ENCODE peak calls at places on chromosomes 6 and 20, in seven cellular contexts. M, I, B, K, Q, T and V are unnamed samples.

GRCh38 chr20:45506927-45507820 is 8.2 kb downstream of the SPINT3 start:
- DNase-seq in B (no peak), T (no peak), Q (no peak), M (no peak), I (no peak), K (no peak), V (no peak)

GRCh38 chr6:24205020-24205492 is 79.0 kb downstream of the NRSN1 start:
- DNase-seq in Q (peak; percentile 68), T (peak; percentile 54), K (no peak), B (peak; percentile 28), M (no peak), I (peak; percentile 55), V (peak; percentile 0)

GRCh38 chr6:30685157-30685976 is 1.1 kb downstream of the PPP1R18 start:
- DNase-seq in T (no peak), I (peak; percentile 34), K (no peak), B (no peak), M (no peak), Q (peak; percentile 48), V (no peak)

GRCh38 chr6:41706876-41707564 is 28.4 kb downstream of the TFEB start:
- DNase-seq in T (peak; percentile 58), B (no peak), M (no peak), K (no peak), Q (no peak), I (peak; percentile 72), V (no peak)

GRCh38 chr6:158642805-158643489 is 1.6 kb downstream of the DYNLT1 start:
- DNase-seq in Q (no peak), M (no peak), K (no peak), T (no peak), I (no peak), B (no peak), V (no peak)

GRCh38 chr6:70673601-70674000 is 5.9 kb downstream of the SMAP1 start:
- DNase-seq in B (no peak), T (no peak), M (no peak), I (peak; percentile 8), K (no peak), Q (peak; percentile 33), V (no peak)

GRCh38 chr6:21666200-21666671 is 72.7 kb downstream of the SOX4 start:
- DNase-seq in Q (peak; percentile 91), T (peak; percentile 32), M (no peak), B (no peak), K (no peak), I (no peak), V (no peak)

GRCh38 chr6:158283304-158284005 is 28.8 kb upstream of the TULP4 start:
- DNase-seq in B (no peak), Q (peak; percentile 54), K (no peak), I (peak; percentile 67), M (peak; percentile 34), T (no peak), V (no peak)

GRCh38 chr6:125906158-125906998 is 50.2 kb upstream of the HINT3 start:
- DNase-seq in K (no peak), Q (peak; percentile 89), I (peak; percentile 48), B (peak; percentile 23), M (peak; percentile 34), T (peak; percentile 45), V (no peak)

GRCh38 chr20:64006490-64006889 is 25.6 kb downstream of the PRPF6 start:
- DNase-seq in M (no peak), K (no peak), T (no peak), Q (no peak), B (no peak), I (no peak), V (no peak)

GRCh38 chr6:157718788-157719187 is 104.3 kb upstream of the SNX9 start:
- DNase-seq in T (no peak), K (no peak), M (no peak), Q (no peak), I (no peak), B (no peak), V (no peak)

GRCh38 chr6:38266921-38267354 is 372.8 kb downstream of the BTBD9 start:
- DNase-seq in B (no peak), I (no peak), T (no peak), M (no peak), K (no peak), Q (no peak), V (no peak)

GRCh38 chr20:45611054-45611453 is 18.5 kb upstream of the WFDC10A start:
- DNase-seq in T (no peak), B (peak; percentile 39), I (peak; percentile 16), M (no peak), K (no peak), Q (no peak), V (peak; percentile 13)

GRCh38 chr6:156060013-156060412 is 604.4 kb upstream of the NOX3 start:
- DNase-seq in T (no peak), K (no peak), I (no peak), M (peak; percentile 48), Q (no peak), B (no peak), V (no peak)

GRCh38 chr6:10861086-10861485 is 20.8 kb downstream of the GCM2 start:
- DNase-seq in K (no peak), I (no peak), Q (no peak), M (no peak), T (no peak), B (no peak), V (no peak)

GRCh38 chr20:24611360-24612140 is 142.1 kb downstream of the SYNDIG1 start:
- DNase-seq in K (no peak), B (no peak), M (no peak), Q (no peak), I (no peak), T (no peak), V (no peak)

GRCh38 chr6:25769983-25770382 is 15.4 kb downstream of the SLC17A4 start:
- DNase-seq in I (no peak), M (no peak), T (no peak), K (no peak), B (no peak), Q (no peak), V (no peak)

GRCh38 chr6:46175976-46176375 is 5.2 kb upstream of the ENPP5 start:
- DNase-seq in T (no peak), K (no peak), M (no peak), B (no peak), Q (no peak), I (no peak), V (no peak)

GRCh38 chr20:59194023-59194935 is 30.7 kb downstream of the ZNF831 start:
- DNase-seq in B (no peak), M (no peak), T (no peak), I (no peak), K (no peak), Q (no peak), V (no peak)

GRCh38 chr6:46526607-46527006 is 35.4 kb upstream of the RCAN2 start:
- DNase-seq in B (no peak), T (no peak), M (no peak), I (no peak), Q (peak; percentile 24), K (no peak), V (no peak)

GRCh38 chr6:166626177-166627038 is 643 bp downstream of the RPS6KA2 start:
- DNase-seq in Q (peak; percentile 80), K (no peak), I (peak; percentile 55), T (peak; percentile 77), M (peak; percentile 29), B (no peak), V (no peak)
- H3K4me3 ChIP-seq in Q (peak overlapping the region; percentile 91), K (peak overlapping the region; percentile 68), I (peak overlapping the region; percentile 95), T (peak overlapping the region; percentile 91), M (peak overlapping the region; percentile 80), B (peak overlapping the region; percentile 64), V (peak overlapping the region; percentile 85)

DNA sequence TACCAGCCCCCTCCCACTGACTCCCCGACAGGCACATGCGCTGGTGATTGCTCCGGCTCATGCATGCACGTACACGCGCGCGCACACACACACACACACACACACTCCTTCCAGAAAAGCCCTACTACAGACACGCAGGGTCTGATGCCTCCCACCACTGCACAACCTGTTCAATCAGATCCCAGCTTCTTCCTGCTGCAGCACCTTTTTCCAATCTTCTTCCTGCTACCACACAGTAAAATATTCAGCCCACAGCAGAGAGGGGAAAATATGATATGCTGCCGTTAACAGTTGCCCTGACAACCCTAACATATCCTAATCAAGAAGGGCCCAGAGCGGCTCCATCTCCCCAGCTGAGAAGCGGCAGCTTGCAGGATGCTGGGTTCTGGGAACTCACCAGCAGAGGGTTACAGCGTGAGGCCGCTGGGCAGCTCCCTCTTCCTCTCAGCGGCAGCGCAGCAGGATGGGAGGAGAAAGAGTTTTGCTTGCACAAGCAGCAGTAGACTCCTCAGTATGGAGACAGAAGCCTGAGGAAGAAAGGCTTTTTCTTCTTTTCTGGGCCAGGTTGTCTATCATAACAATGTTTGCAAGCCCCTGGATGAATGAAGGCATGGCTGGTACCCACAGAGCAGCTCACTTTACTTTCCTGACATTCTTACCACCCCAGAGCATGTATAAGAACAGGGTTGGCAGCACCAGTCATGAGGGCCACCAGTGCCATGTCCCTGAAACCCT is 23.9 kb downstream of the MAP7 start:
- DNase-seq in Q (peak; percentile 89), K (peak; percentile 34), B (no peak), I (peak; percentile 65), M (no peak), T (peak; percentile 63), V (peak; percentile 41)
- TF ChIP-seq CTCF in Q (peak; percentile 43), K (peak; percentile 60), B (no peak), I (peak; percentile 52), M (no peak), T (peak; percentile 28), V (peak; percentile 67)

GRCh38 chr20:48192109-48192508 is 406.8 kb upstream of the SULF2 start:
- DNase-seq in M (no peak), I (no peak), K (no peak), Q (no peak), T (no peak), B (no peak), V (no peak)
- H3K4me3 ChIP-seq in M (no peak overlapping the region), I (no peak overlapping the region), K (no peak overlapping the region), Q (no peak overlapping the region), T (no peak overlapping the region), B (no peak overlapping the region), V (no peak overlapping the region)

DNA sequence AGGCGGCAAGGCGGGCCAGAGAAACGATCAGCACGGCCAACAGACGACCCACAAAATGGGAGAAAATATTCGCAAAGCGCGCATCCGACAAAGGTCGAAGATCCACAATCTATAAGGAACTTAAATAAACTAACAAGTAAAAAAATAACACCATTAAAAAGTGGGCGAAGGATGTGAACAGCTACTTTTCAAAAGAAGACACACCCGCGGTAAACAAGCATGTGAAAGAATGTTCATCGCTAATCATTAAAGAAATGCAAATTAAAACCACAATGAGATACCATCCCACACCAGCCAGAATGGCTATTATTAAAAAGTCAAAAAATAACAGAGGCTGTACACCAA is 117.8 kb upstream of the SIRPA start:
- DNase-seq in K (no peak), Q (no peak), B (no peak), I (no peak), M (no peak), T (no peak), V (no peak)
- TF ChIP-seq CTCF in K (no peak), Q (no peak), B (no peak), I (no peak), M (peak; percentile 17), T (no peak), V (no peak)